ENCODE peak calls at places on chromosomes 4 and X, in six cellular contexts. Q, O, G, Z, V and C are unnamed samples.

GRCh38 chr4:6689506-6689960 is 4.1 kb upstream of the S100P start:
- DNase-seq in Q (no peak), O (no peak), G (no peak), Z (no peak), V (no peak), C (no peak)

GRCh38 chrX:110346681-110347080 is 12.0 kb upstream of the RTL9 start:
- DNase-seq in Q (peak), O (no peak), G (no peak), Z (no peak), V (no peak), C (no peak)

GRCh38 chr4:2934077-2934812 is 29.0 kb downstream of the NOP14 start:
- DNase-seq in Q (peak), O (no peak), G (peak), Z (no peak), V (peak), C (no peak)

GRCh38 chrX:8988456-8988855 is 45.5 kb downstream of the FAM9B start:
- DNase-seq in Q (peak), O (no peak), G (peak), Z (no peak), V (no peak), C (no peak)

GRCh38 chr4:145626623-145626982 is 7.4 kb downstream of the MMAA start:
- DNase-seq in Q (no peak), O (no peak), G (no peak), Z (no peak), V (no peak), C (no peak)

GRCh38 chr4:81215219-81215892 is at the start of gene PRKG2:
- DNase-seq in Q (peak), O (no peak), G (no peak), Z (no peak), V (no peak), C (no peak)

GRCh38 chr4:82746705-82747567 is 51.7 kb downstream of the SCD5 start:
- DNase-seq in Q (no peak), O (no peak), G (no peak), Z (no peak), V (no peak), C (no peak)

GRCh38 chr4:18318682-18319410 is 297.3 kb upstream of the LCORL start:
- DNase-seq in Q (peak), O (no peak), G (peak), Z (no peak), V (no peak), C (no peak)

GRCh38 chr4:154073107-154073817 is 284.4 kb upstream of the SFRP2 start:
- DNase-seq in Q (no peak), O (no peak), G (peak), Z (no peak), V (no peak), C (no peak)

GRCh38 chr4:16677545-16677944 is 220.9 kb downstream of the LDB2 start:
- DNase-seq in Q (no peak), O (no peak), G (no peak), Z (no peak), V (no peak), C (no peak)